ENCODE peak calls at places on chromosomes 1 and 21, in eight cellular contexts. Z is NCI-H774; C is NCI-H1092; V is activated naive CD8-positive, alpha-beta T cell treated with anti-CD3 and anti-CD28 coated beads, Interleukin-2, amount 10 ng/mL, durations not matched to agents 7 days and 5 days; D is tibial artery; E is RPMI7951; J is fibroblast of gingiva; F is WTC11. B is an unnamed sample.

GRCh38 chr1:99590578-99591209 is 55.2 kb upstream of the PALMD start:
- DNase-seq in D (no peak), Z (no peak), J (peak; percentile 69), F (no peak), V (no peak), C (no peak), E (peak; percentile 92), B (peak; percentile 95)

GRCh38 chr1:53121319-53122172 is 20.9 kb downstream of the SLC1A7 start:
- DNase-seq in V (no peak), E (peak; percentile 64), D (no peak), C (peak; percentile 8), F (no peak), J (no peak), Z (no peak), B (peak; percentile 61)

GRCh38 chr1:221856188-221857093 is 114.6 kb upstream of the DUSP10 start:
- DNase-seq in J (peak; percentile 86), V (no peak), F (no peak), D (no peak), E (no peak), Z (no peak), C (no peak), B (peak; percentile 50)

GRCh38 chr1:119742193-119742592 is 26.5 kb downstream of the HMGCS2 start:
- DNase-seq in J (peak; percentile 33), Z (no peak), F (no peak), V (no peak), C (no peak), E (no peak), D (no peak), B (peak; percentile 4)

GRCh38 chr21:33411949-33412430 is 8.8 kb downstream of the IFNGR2 start:
- DNase-seq in V (no peak), Z (no peak), D (no peak), J (no peak), C (no peak), E (no peak), F (no peak), B (peak; percentile 36)

GRCh38 chr1:57041901-57042300 is 76.1 kb upstream of the C8B start:
- DNase-seq in Z (no peak), E (no peak), F (no peak), J (no peak), V (no peak), C (no peak), D (no peak), B (no peak)

GRCh38 chr1:71053146-71053545 is 5.5 kb upstream of the PTGER3 start:
- DNase-seq in D (no peak), Z (no peak), E (no peak), V (no peak), C (no peak), J (no peak), F (no peak), B (no peak)

GRCh38 chr1:230163205-230163604 is 96.2 kb downstream of the GALNT2 start:
- DNase-seq in J (peak; percentile 82), D (peak; percentile 61), C (no peak), F (no peak), Z (no peak), E (peak; percentile 12), V (no peak), B (peak; percentile 72)

GRCh38 chr1:152182942-152183341 is 23.9 kb upstream of the RPTN start:
- DNase-seq in C (no peak), E (peak; percentile 86), D (no peak), J (peak; percentile 93), F (no peak), V (no peak), Z (no peak), B (peak; percentile 83)

GRCh38 chr1:36166938-36167910 is 11.3 kb downstream of the MAP7D1 start:
- DNase-seq in J (peak; percentile 39), Z (no peak), C (no peak), E (peak; percentile 85), V (no peak), F (no peak), D (no peak), B (peak; percentile 35)

GRCh38 chr1:67792756-67793475 is 40.4 kb downstream of the GNG12 start:
- DNase-seq in Z (no peak), D (no peak), C (no peak), E (peak; percentile 27), V (no peak), F (no peak), J (no peak), B (no peak)

GRCh38 chr1:167185062-167185461 is 35.6 kb upstream of the POU2F1 start:
- DNase-seq in J (no peak), C (no peak), E (peak; percentile 26), Z (no peak), F (no peak), D (no peak), V (no peak), B (no peak)

GRCh38 chr1:240100351-240100750 is 8.7 kb downstream of the FMN2 start:
- DNase-seq in J (no peak), Z (no peak), F (no peak), E (no peak), D (no peak), C (no peak), V (no peak), B (no peak)

GRCh38 chr21:39263372-39263771 is 50.1 kb downstream of the BRWD1 start:
- DNase-seq in V (no peak), C (no peak), D (no peak), E (no peak), Z (no peak), J (peak; percentile 42), F (no peak), B (peak; percentile 32)

GRCh38 chr1:25123551-25123950 is 108.8 kb downstream of the SYF2 start:
- DNase-seq in V (no peak), Z (no peak), C (no peak), D (no peak), E (no peak), F (no peak), J (no peak), B (no peak)

GRCh38 chr1:187721216-187721615 is 892.5 kb downstream of the PLA2G4A start:
- DNase-seq in Z (no peak), C (no peak), V (no peak), E (no peak), D (no peak), J (no peak), F (no peak), B (no peak)

GRCh38 chr1:188249813-188250212 is 1421.1 kb downstream of the PLA2G4A start:
- DNase-seq in F (no peak), C (no peak), Z (no peak), D (no peak), E (no peak), V (no peak), J (no peak), B (no peak)

B was measured in fibroblast of pulmonary artery.